ENCODE peak calls at places on chromosomes 11 and 22, in five cellular contexts. One of them, this sample, is unnamed.

GRCh38 chr11:12868315-12869073 is 140.6 kb upstream of the RASSF10 start:
- DNase-seq in MCF 10A: peak
- DNase-seq in neural progenitor cell: no peak
- DNase-seq in WTC11: no peak
- DNase-seq in natural killer cell: no peak
- DNase-seq in this sample: no peak

GRCh38 chr22:22030493-22031182 is 48.1 kb upstream of the TOP3B start:
- DNase-seq in MCF 10A: peak
- DNase-seq in neural progenitor cell: no peak
- DNase-seq in WTC11: peak
- DNase-seq in natural killer cell: no peak
- DNase-seq in this sample: no peak

GRCh38 chr11:72432347-72433287 is 1.7 kb downstream of the CLPB start:
- DNase-seq in MCF 10A: no peak
- DNase-seq in neural progenitor cell: no peak
- DNase-seq in WTC11: no peak
- DNase-seq in natural killer cell: no peak
- DNase-seq in this sample: no peak

GRCh38 chr11:122440783-122441701 is 214.5 kb upstream of the UBASH3B start:
- DNase-seq in MCF 10A: no peak
- DNase-seq in neural progenitor cell: peak
- DNase-seq in WTC11: peak
- DNase-seq in natural killer cell: no peak
- DNase-seq in this sample: no peak

GRCh38 chr11:43419460-43419859 is 60.7 kb downstream of the TTC17 start:
- DNase-seq in MCF 10A: peak
- DNase-seq in neural progenitor cell: peak
- DNase-seq in WTC11: no peak
- DNase-seq in natural killer cell: no peak
- DNase-seq in this sample: no peak

GRCh38 chr11:6568191-6568918 is 35.1 kb downstream of the RRP8 start:
- DNase-seq in MCF 10A: peak
- DNase-seq in neural progenitor cell: peak
- DNase-seq in WTC11: peak
- DNase-seq in natural killer cell: no peak
- DNase-seq in this sample: no peak

GRCh38 chr11:12767022-12767421 is 92.8 kb downstream of the TEAD1 start:
- DNase-seq in MCF 10A: no peak
- DNase-seq in neural progenitor cell: no peak
- DNase-seq in WTC11: no peak
- DNase-seq in natural killer cell: no peak
- DNase-seq in this sample: no peak

GRCh38 chr11:104529916-104530315 is 366.0 kb upstream of the PDGFD start:
- DNase-seq in MCF 10A: no peak
- DNase-seq in neural progenitor cell: no peak
- DNase-seq in WTC11: no peak
- DNase-seq in natural killer cell: no peak
- DNase-seq in this sample: no peak

GRCh38 chr11:84780689-84781293 is 846.4 kb downstream of the DLG2 start:
- DNase-seq in MCF 10A: peak
- DNase-seq in neural progenitor cell: peak
- DNase-seq in WTC11: no peak
- DNase-seq in natural killer cell: no peak
- DNase-seq in this sample: no peak

GRCh38 chr11:26946209-26946828 is 47.6 kb upstream of the FIBIN start:
- DNase-seq in MCF 10A: peak
- DNase-seq in neural progenitor cell: no peak
- DNase-seq in WTC11: no peak
- DNase-seq in natural killer cell: no peak
- DNase-seq in this sample: no peak

GRCh38 chr11:116649268-116649667 is 123.5 kb downstream of the BUD13 start:
- DNase-seq in MCF 10A: no peak
- DNase-seq in neural progenitor cell: no peak
- DNase-seq in WTC11: no peak
- DNase-seq in natural killer cell: no peak
- DNase-seq in this sample: no peak

GRCh38 chr11:79412761-79413160 is 28.1 kb downstream of the TENM4 start:
- DNase-seq in MCF 10A: peak
- DNase-seq in neural progenitor cell: no peak
- DNase-seq in WTC11: no peak
- DNase-seq in natural killer cell: no peak
- DNase-seq in this sample: no peak

GRCh38 chr22:33210129-33210784 is 152.1 kb upstream of the SYN3 start:
- DNase-seq in MCF 10A: peak
- DNase-seq in neural progenitor cell: peak
- DNase-seq in WTC11: peak
- DNase-seq in natural killer cell: no peak
- DNase-seq in this sample: peak

GRCh38 chr22:44382461-44383038 is 69.8 kb upstream of the SHISAL1 start:
- DNase-seq in MCF 10A: no peak
- DNase-seq in neural progenitor cell: no peak
- DNase-seq in WTC11: no peak
- DNase-seq in natural killer cell: no peak
- DNase-seq in this sample: no peak

GRCh38 chr22:31346733-31347250 is 646 bp upstream of the PATZ1 start:
- DNase-seq in MCF 10A: peak
- DNase-seq in neural progenitor cell: peak
- DNase-seq in WTC11: no peak
- DNase-seq in natural killer cell: peak
- DNase-seq in this sample: peak

GRCh38 chr11:94147433-94147845 is 18.8 kb downstream of the PANX1 start:
- DNase-seq in MCF 10A: no peak
- DNase-seq in neural progenitor cell: no peak
- DNase-seq in WTC11: no peak
- DNase-seq in natural killer cell: peak
- DNase-seq in this sample: no peak

GRCh38 chr11:17351510-17352176 is at the start of gene NCR3LG1:
- DNase-seq in MCF 10A: peak
- DNase-seq in neural progenitor cell: peak
- DNase-seq in WTC11: peak
- DNase-seq in natural killer cell: peak
- DNase-seq in this sample: no peak

GRCh38 chr11:69165775-69166174 is 10.0 kb downstream of the SMIM38 start:
- DNase-seq in MCF 10A: no peak
- DNase-seq in neural progenitor cell: no peak
- DNase-seq in WTC11: no peak
- DNase-seq in natural killer cell: no peak
- DNase-seq in this sample: no peak

GRCh38 chr11:45993438-45994064 is 71.1 kb downstream of the LARGE2 start:
- DNase-seq in MCF 10A: no peak
- DNase-seq in neural progenitor cell: no peak
- DNase-seq in WTC11: no peak
- DNase-seq in natural killer cell: no peak
- DNase-seq in this sample: no peak

GRCh38 chr22:32876516-32876915 is 75.0 kb downstream of the TIMP3 start:
- DNase-seq in MCF 10A: no peak
- DNase-seq in neural progenitor cell: no peak
- DNase-seq in WTC11: no peak
- DNase-seq in natural killer cell: no peak
- DNase-seq in this sample: no peak

GRCh38 chr22:23088199-23088604 is 17.9 kb downstream of the GNAZ start:
- DNase-seq in MCF 10A: peak
- DNase-seq in neural progenitor cell: no peak
- DNase-seq in WTC11: peak
- DNase-seq in natural killer cell: no peak
- DNase-seq in this sample: no peak

GRCh38 chr11:21963013-21963412 is 229.9 kb upstream of the ANO5 start:
- DNase-seq in MCF 10A: no peak
- DNase-seq in neural progenitor cell: no peak
- DNase-seq in WTC11: no peak
- DNase-seq in natural killer cell: no peak
- DNase-seq in this sample: no peak

GRCh38 chr11:122910775-122911174 is 28.2 kb downstream of the JHY start:
- DNase-seq in MCF 10A: peak
- DNase-seq in neural progenitor cell: peak
- DNase-seq in WTC11: no peak
- DNase-seq in natural killer cell: no peak
- DNase-seq in this sample: no peak

GRCh38 chr11:24588075-24588474 is 91.2 kb downstream of the LUZP2 start:
- DNase-seq in MCF 10A: peak
- DNase-seq in neural progenitor cell: no peak
- DNase-seq in WTC11: no peak
- DNase-seq in natural killer cell: no peak
- DNase-seq in this sample: no peak

GRCh38 chr11:2511421-2512369 is 66.9 kb downstream of the KCNQ1 start:
- DNase-seq in MCF 10A: no peak
- DNase-seq in neural progenitor cell: peak
- DNase-seq in WTC11: peak
- DNase-seq in natural killer cell: no peak
- DNase-seq in this sample: no peak

GRCh38 chr11:86257446-86257845 is 12.9 kb downstream of the EED start:
- DNase-seq in MCF 10A: no peak
- DNase-seq in neural progenitor cell: no peak
- DNase-seq in WTC11: no peak
- DNase-seq in natural killer cell: no peak
- DNase-seq in this sample: no peak

GRCh38 chr11:127274328-127274676 is 273.7 kb upstream of the KIRREL3 start:
- DNase-seq in MCF 10A: peak
- DNase-seq in neural progenitor cell: no peak
- DNase-seq in WTC11: no peak
- DNase-seq in natural killer cell: no peak
- DNase-seq in this sample: no peak

GRCh38 chr11:25711008-25711407 is 620.9 kb upstream of the ANO3 start:
- DNase-seq in MCF 10A: no peak
- DNase-seq in neural progenitor cell: no peak
- DNase-seq in WTC11: no peak
- DNase-seq in natural killer cell: no peak
- DNase-seq in this sample: no peak

GRCh38 chr11:19976281-19976941 is 183.9 kb downstream of the DBX1 start:
- DNase-seq in MCF 10A: no peak
- DNase-seq in neural progenitor cell: no peak
- DNase-seq in WTC11: no peak
- DNase-seq in natural killer cell: no peak
- DNase-seq in this sample: no peak

GRCh38 chr22:47187558-47187957 is 425.1 kb downstream of the TBC1D22A start:
- DNase-seq in MCF 10A: no peak
- DNase-seq in neural progenitor cell: no peak
- DNase-seq in WTC11: no peak
- DNase-seq in natural killer cell: no peak
- DNase-seq in this sample: no peak

DNA sequence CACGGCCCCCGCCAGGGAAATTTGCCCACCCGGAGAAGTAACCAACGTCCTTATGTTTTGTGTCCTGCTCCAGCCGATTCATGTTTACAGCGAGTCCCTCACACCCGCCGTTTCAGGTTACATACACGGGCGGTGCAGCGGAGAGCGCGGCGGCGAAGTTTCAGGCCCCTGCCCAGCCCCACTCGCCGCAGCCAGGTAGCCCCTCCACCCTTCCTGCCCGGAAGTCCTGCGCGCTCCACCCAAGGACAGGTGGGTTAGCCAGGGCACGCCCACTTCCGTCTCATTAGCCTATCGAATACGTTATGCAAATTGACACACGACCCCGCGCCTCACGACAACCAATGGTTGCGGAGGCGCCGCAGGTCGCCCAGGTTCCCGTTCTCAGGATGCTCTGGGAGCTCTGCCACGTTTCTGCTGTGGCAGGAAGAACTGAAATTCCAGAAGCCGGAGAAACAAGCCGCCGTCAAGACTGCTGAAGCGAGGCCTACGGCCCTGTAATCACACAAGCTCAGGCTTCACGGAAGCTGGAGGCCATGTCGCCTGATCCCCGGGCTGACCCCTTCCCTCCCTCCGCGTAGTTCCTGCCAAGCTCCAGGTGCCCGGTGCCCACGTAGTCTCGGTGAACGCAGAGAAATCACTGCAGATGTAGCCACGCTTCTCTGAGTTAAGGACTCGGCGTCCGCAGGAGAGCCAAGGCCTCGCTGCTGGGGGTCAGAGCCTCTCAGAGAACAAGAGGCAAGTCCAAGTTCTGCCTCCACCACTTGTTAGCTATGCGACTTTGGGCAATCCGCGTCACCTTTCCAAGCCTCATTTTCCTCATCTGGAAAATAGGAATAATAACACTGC is 22.4 kb upstream of the MYH9 start:
- DNase-seq in MCF 10A: peak
- DNase-seq in neural progenitor cell: peak
- DNase-seq in WTC11: peak
- DNase-seq in natural killer cell: peak
- DNase-seq in this sample: peak
- TF ChIP-seq CTCF in MCF 10A: no peak
- TF ChIP-seq CTCF in neural progenitor cell: peak
- TF ChIP-seq CTCF in WTC11: no peak
- TF ChIP-seq CTCF in natural killer cell: no peak
- TF ChIP-seq CTCF in this sample: no peak

DNA sequence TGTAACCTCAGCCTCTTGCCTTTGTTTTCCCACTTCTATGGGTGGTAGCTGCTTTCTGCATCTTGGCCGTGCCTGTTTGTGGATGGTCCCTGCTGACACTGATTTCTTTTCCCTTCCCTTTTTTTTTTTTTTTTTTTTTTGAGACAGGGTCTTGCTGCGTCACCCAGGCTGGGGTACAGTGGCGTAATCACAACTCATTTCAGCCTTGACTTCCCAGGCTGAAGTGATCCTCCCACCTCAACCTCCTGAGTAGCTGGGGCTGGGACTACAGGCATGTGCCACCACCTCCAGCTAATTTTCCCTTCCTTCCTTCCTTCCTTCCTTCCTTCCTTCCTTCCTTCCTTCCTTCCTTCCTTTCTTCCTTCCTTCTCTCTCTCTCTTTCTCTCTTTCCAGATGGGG is 57.7 kb upstream of the EP300 start:
- DNase-seq in MCF 10A: no peak
- DNase-seq in neural progenitor cell: no peak
- DNase-seq in WTC11: no peak
- DNase-seq in natural killer cell: no peak
- DNase-seq in this sample: no peak
- TF ChIP-seq CTCF in MCF 10A: no peak
- TF ChIP-seq CTCF in neural progenitor cell: no peak
- TF ChIP-seq CTCF in WTC11: no peak
- TF ChIP-seq CTCF in natural killer cell: no peak
- TF ChIP-seq CTCF in this sample: no peak

GRCh38 chr22:45864959-45865496 is 111.9 kb downstream of the WNT7B start:
- DNase-seq in MCF 10A: no peak
- DNase-seq in neural progenitor cell: no peak
- DNase-seq in WTC11: no peak
- DNase-seq in natural killer cell: no peak
- DNase-seq in this sample: no peak

GRCh38 chr22:45866398-45867117 is 110.4 kb downstream of the WNT7B start:
- DNase-seq in MCF 10A: no peak
- DNase-seq in neural progenitor cell: peak
- DNase-seq in WTC11: peak
- DNase-seq in natural killer cell: no peak
- DNase-seq in this sample: no peak

GRCh38 chr22:45863981-45864751 is 112.8 kb downstream of the WNT7B start:
- DNase-seq in MCF 10A: peak
- DNase-seq in neural progenitor cell: peak
- DNase-seq in WTC11: peak
- DNase-seq in natural killer cell: peak
- DNase-seq in this sample: peak

GRCh38 chr22:45867118-45867905 is 109.7 kb downstream of the WNT7B start:
- DNase-seq in MCF 10A: no peak
- DNase-seq in neural progenitor cell: peak
- DNase-seq in WTC11: peak
- DNase-seq in natural killer cell: no peak
- DNase-seq in this sample: no peak

GRCh38 chr22:45865561-45866397 is 111.2 kb downstream of the WNT7B start:
- DNase-seq in MCF 10A: no peak
- DNase-seq in neural progenitor cell: no peak
- DNase-seq in WTC11: peak
- DNase-seq in natural killer cell: no peak
- DNase-seq in this sample: no peak
- TF ChIP-seq CTCF in MCF 10A: no peak
- TF ChIP-seq CTCF in neural progenitor cell: peak
- TF ChIP-seq CTCF in WTC11: peak
- TF ChIP-seq CTCF in natural killer cell: no peak
- TF ChIP-seq CTCF in this sample: no peak

GRCh38 chr22:50694099-50694498 is 21.5 kb downstream of the SHANK3 start:
- DNase-seq in MCF 10A: no peak
- DNase-seq in neural progenitor cell: no peak
- DNase-seq in WTC11: no peak
- DNase-seq in natural killer cell: no peak
- DNase-seq in this sample: no peak
- TF ChIP-seq CTCF in MCF 10A: no peak
- TF ChIP-seq CTCF in neural progenitor cell: no peak
- TF ChIP-seq CTCF in WTC11: no peak
- TF ChIP-seq CTCF in natural killer cell: no peak
- TF ChIP-seq CTCF in this sample: no peak

This sample was measured in progenitor cell of endocrine pancreas.